ENCODE peak calls at places on chromosomes 1 and 21, in five cellular contexts. J, F, Y, T and N are unnamed samples.

GRCh38 chr1:152190589-152190988 is 31.6 kb upstream of the RPTN start:
- DNase-seq in J (no peak), F (no peak), Y (peak; percentile 60), T (peak; percentile 20), N (no peak)

GRCh38 chr1:157045251-157046218 is at the start of gene ARHGEF11:
- DNase-seq in J (peak; percentile 96), F (peak; percentile 70), Y (peak; percentile 91), T (peak; percentile 89), N (peak; percentile 84)

GRCh38 chr1:37432636-37433035 is 41.7 kb upstream of the ZC3H12A start:
- DNase-seq in J (no peak), F (no peak), Y (no peak), T (no peak), N (no peak)

GRCh38 chr1:31776032-31776431 is 11.9 kb upstream of the ADGRB2 start:
- DNase-seq in J (peak; percentile 24), F (no peak), Y (no peak), T (no peak), N (no peak)

GRCh38 chr1:99707535-99708142 is 58.8 kb downstream of the FRRS1 start:
- DNase-seq in J (peak; percentile 69), F (no peak), Y (peak; percentile 62), T (peak; percentile 70), N (peak; percentile 62)

GRCh38 chr1:155329980-155330598 is 9.4 kb downstream of the RUSC1 start:
- DNase-seq in J (no peak), F (no peak), Y (no peak), T (no peak), N (no peak)

GRCh38 chr21:28447453-28447852 is 545.2 kb downstream of the LTN1 start:
- DNase-seq in J (no peak), F (no peak), Y (peak; percentile 85), T (peak; percentile 54), N (no peak)

GRCh38 chr21:38794978-38795377 is 10.8 kb upstream of the ETS2 start:
- DNase-seq in J (no peak), F (no peak), Y (no peak), T (no peak), N (no peak)

GRCh38 chr1:20322081-20322824 is 31.6 kb downstream of the VWA5B1 start:
- DNase-seq in J (no peak), F (no peak), Y (no peak), T (no peak), N (peak; percentile 90)

GRCh38 chr1:53521900-53522552 is 62.8 kb downstream of the DMRTB1 start:
- DNase-seq in J (peak; percentile 39), F (no peak), Y (peak; percentile 80), T (no peak), N (no peak)

GRCh38 chr1:8122477-8123407 is 96.6 kb upstream of the ERRFI1 start:
- DNase-seq in J (no peak), F (no peak), Y (no peak), T (peak; percentile 63), N (no peak)

GRCh38 chr1:214310777-214311690 is 30.1 kb downstream of the SMYD2 start:
- DNase-seq in J (no peak), F (no peak), Y (no peak), T (no peak), N (no peak)

GRCh38 chr1:241640867-241641542 is 836 bp upstream of the CHML start:
- DNase-seq in J (no peak), F (peak; percentile 10), Y (no peak), T (no peak), N (no peak)

GRCh38 chr1:159171688-159172501 is 480 bp downstream of the CADM3 start:
- DNase-seq in J (peak; percentile 25), F (peak; percentile 44), Y (no peak), T (no peak), N (peak; percentile 41)

GRCh38 chr1:214352838-214353237 is 71.9 kb downstream of the SMYD2 start:
- DNase-seq in J (no peak), F (no peak), Y (no peak), T (no peak), N (no peak)

GRCh38 chr21:41927727-41928409 is 25.9 kb downstream of the C2CD2 start:
- DNase-seq in J (no peak), F (no peak), Y (no peak), T (no peak), N (no peak)

GRCh38 chr1:248590055-248590454 is 7.4 kb downstream of the OR2T10 start:
- DNase-seq in J (no peak), F (no peak), Y (no peak), T (no peak), N (no peak)

GRCh38 chr1:62109124-62109523 is 85.5 kb upstream of the L1TD1 start:
- DNase-seq in J (no peak), F (no peak), Y (no peak), T (no peak), N (no peak)

GRCh38 chr21:34179204-34179935 is 106.0 kb downstream of the MRPS6 start:
- DNase-seq in J (no peak), F (no peak), Y (no peak), T (no peak), N (no peak)

GRCh38 chr1:48338257-48338656 is 115.7 kb downstream of the SLC5A9 start:
- DNase-seq in J (no peak), F (no peak), Y (no peak), T (no peak), N (no peak)

GRCh38 chr1:202144510-202145324 is at the start of gene ARL8A:
- DNase-seq in J (peak; percentile 78), F (peak; percentile 92), Y (peak; percentile 38), T (peak; percentile 25), N (peak; percentile 92)

GRCh38 chr1:200896571-200897187 is 2.0 kb downstream of the INAVA start:
- DNase-seq in J (no peak), F (no peak), Y (no peak), T (peak; percentile 8), N (peak; percentile 17)

GRCh38 chr1:231272173-231272572 is 31.2 kb downstream of the GNPAT start:
- DNase-seq in J (no peak), F (no peak), Y (no peak), T (no peak), N (no peak)

GRCh38 chr1:228830185-228830953 is 95.1 kb downstream of the RHOU start:
- DNase-seq in J (no peak), F (no peak), Y (no peak), T (no peak), N (no peak)

GRCh38 chr1:235014756-235015155 is 113.9 kb downstream of the TOMM20 start:
- DNase-seq in J (no peak), F (no peak), Y (no peak), T (no peak), N (no peak)

GRCh38 chr1:232922475-232922874 is 27.9 kb upstream of the NTPCR start:
- DNase-seq in J (no peak), F (no peak), Y (peak; percentile 84), T (peak; percentile 32), N (no peak)

GRCh38 chr1:42379794-42380616 is 587 bp upstream of the RIMKLA start:
- DNase-seq in J (no peak), F (peak; percentile 23), Y (peak; percentile 14), T (peak; percentile 17), N (peak; percentile 38)

GRCh38 chr1:221667504-221667903 is 74.4 kb downstream of the DUSP10 start:
- DNase-seq in J (no peak), F (no peak), Y (peak; percentile 59), T (peak; percentile 52), N (peak; percentile 8)

GRCh38 chr1:61152066-61152465 is 69.7 kb downstream of the NFIA start:
- DNase-seq in J (no peak), F (no peak), Y (no peak), T (no peak), N (no peak)

GRCh38 chr1:235902638-235903542 is 36.2 kb upstream of the LYST start:
- DNase-seq in J (no peak), F (no peak), Y (peak; percentile 88), T (peak; percentile 92), N (no peak)

GRCh38 chr1:25790472-25790871 is 9.5 kb upstream of the SELENON start:
- DNase-seq in J (no peak), F (no peak), Y (no peak), T (no peak), N (no peak)

GRCh38 chr1:63907051-63907450 is 133.2 kb downstream of the ROR1 start:
- DNase-seq in J (no peak), F (no peak), Y (no peak), T (no peak), N (no peak)

GRCh38 chr1:63906053-63906704 is 132.4 kb downstream of the ROR1 start:
- DNase-seq in J (no peak), F (no peak), Y (no peak), T (no peak), N (no peak)

GRCh38 chr1:63902844-63903589 is 129.2 kb downstream of the ROR1 start:
- DNase-seq in J (no peak), F (no peak), Y (peak; percentile 22), T (no peak), N (no peak)

GRCh38 chr1:63903947-63904346 is 130.1 kb downstream of the ROR1 start:
- DNase-seq in J (no peak), F (peak; percentile 16), Y (no peak), T (no peak), N (no peak)

DNA sequence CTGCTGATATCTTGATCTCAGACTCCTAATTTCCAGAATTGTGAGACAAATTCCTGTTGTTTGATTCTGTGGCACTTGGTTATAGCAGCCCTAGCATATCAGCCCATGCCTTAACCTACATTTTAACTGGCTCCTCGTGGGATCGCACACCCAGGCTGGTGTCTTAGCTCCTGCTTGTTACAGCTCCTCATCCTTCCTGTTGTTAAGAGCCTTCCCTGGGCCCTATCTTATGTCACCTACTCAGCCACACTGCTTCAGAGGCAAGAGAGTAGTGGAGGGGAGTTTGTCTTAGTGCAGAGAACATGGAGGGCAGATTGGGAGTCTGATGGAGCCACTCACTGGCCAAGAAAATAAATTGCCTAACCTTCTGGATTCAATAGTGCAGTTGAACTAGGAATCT is 131.0 kb downstream of the ROR1 start:
- DNase-seq in J (no peak), F (no peak), Y (no peak), T (no peak), N (no peak)
- TF ChIP-seq CTCF in J (no peak), F (no peak), Y (no peak), T (no peak), N (no peak)

DNA sequence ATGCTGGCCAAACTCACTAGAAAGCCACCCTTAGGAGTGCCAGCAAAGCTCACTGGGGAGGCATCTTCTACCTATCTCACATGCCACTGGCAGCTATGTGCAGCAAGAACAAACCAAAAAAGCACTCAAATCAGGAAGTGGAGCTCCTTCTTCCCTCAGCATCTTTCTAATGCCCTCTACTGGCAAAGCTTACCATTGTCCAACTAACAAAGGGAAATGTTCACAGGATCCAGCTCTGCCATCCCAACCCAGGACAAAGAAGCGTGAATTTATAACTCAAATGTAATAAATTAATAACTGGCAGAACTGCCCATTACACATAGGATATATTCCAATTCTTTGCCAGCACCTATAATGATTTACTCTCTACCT is 38.9 kb downstream of the LEPR start:
- DNase-seq in J (no peak), F (no peak), Y (peak; percentile 61), T (peak; percentile 39), N (peak; percentile 50)
- TF ChIP-seq CTCF in J (peak; percentile 58), F (peak; percentile 22), Y (peak; percentile 73), T (peak; percentile 61), N (peak; percentile 56)

GRCh38 chr1:68111804-68112436 is 61.5 kb upstream of the DIRAS3 start:
- DNase-seq in J (peak; percentile 10), F (no peak), Y (peak; percentile 93), T (peak; percentile 93), N (no peak)
- TF ChIP-seq CTCF in J (peak; percentile 49), F (no peak), Y (peak; percentile 94), T (peak; percentile 76), N (peak; percentile 29)

GRCh38 chr1:52268372-52268771 is 97.6 kb downstream of the CC2D1B start:
- DNase-seq in J (no peak), F (no peak), Y (peak; percentile 6), T (peak; percentile 16), N (no peak)
- TF ChIP-seq CTCF in J (no peak), F (no peak), Y (no peak), T (no peak), N (no peak)

GRCh38 chr1:185652348-185652747 is 81.8 kb upstream of the HMCN1 start:
- DNase-seq in J (no peak), F (no peak), Y (no peak), T (no peak), N (no peak)
- TF ChIP-seq CTCF in J (peak; percentile 13), F (no peak), Y (no peak), T (no peak), N (peak; percentile 26)